ENCODE peak calls at places on chromosomes 2 and 18, in eight cellular contexts. F is stomach, Y is tibial nerve, S is GM20000, B is WERI-Rb-1, Q is RWPE1, G is neural crest cell, Z is A549. U is an unnamed sample.

GRCh38 chr2:219056896-219057708 is 3.6 kb downstream of the IHH start:
- DNase-seq in S (peak), Z (no peak), F (peak), B (peak), G (no peak), Y (no peak), Q (no peak), U (peak)

GRCh38 chr2:88350641-88351601 is 101.6 kb downstream of the FOXI3 start:
- DNase-seq in Q (peak), Y (peak), S (peak), Z (peak), F (peak), G (peak), B (peak), U (peak)

GRCh38 chr2:100011272-100011711 is 131.1 kb downstream of the AFF3 start:
- DNase-seq in F (no peak), Z (no peak), B (no peak), S (no peak), Q (no peak), G (no peak), Y (no peak), U (no peak)

GRCh38 chr18:34772887-34773286 is 62.8 kb downstream of the DTNA start:
- DNase-seq in G (no peak), Y (no peak), S (no peak), B (no peak), Z (no peak), F (no peak), Q (no peak), U (no peak)

GRCh38 chr2:12183032-12183431 is 436.6 kb downstream of the LPIN1 start:
- DNase-seq in Z (no peak), F (no peak), G (no peak), Y (no peak), B (no peak), S (no peak), Q (no peak), U (no peak)

GRCh38 chr2:127217470-127218325 is 2.4 kb downstream of the CYP27C1 start:
- DNase-seq in G (no peak), F (no peak), Z (peak), Q (peak), B (no peak), Y (no peak), S (no peak), U (no peak)

GRCh38 chr2:30040147-30040546 is 106.7 kb upstream of the YPEL5 start:
- DNase-seq in B (no peak), F (no peak), Y (no peak), G (no peak), Q (no peak), S (no peak), Z (no peak), U (no peak)

GRCh38 chr2:152385718-152386117 is 50.7 kb downstream of the FMNL2 start:
- DNase-seq in S (no peak), Q (no peak), Y (no peak), Z (no peak), B (peak), F (no peak), G (no peak), U (no peak)

GRCh38 chr2:18501156-18501555 is 59.3 kb downstream of the RDH14 start:
- DNase-seq in G (no peak), Q (no peak), Y (no peak), Z (no peak), B (no peak), S (no peak), F (no peak), U (no peak)

GRCh38 chr2:16506366-16506765 is 159.3 kb downstream of the CYRIA start:
- DNase-seq in G (no peak), S (no peak), Y (no peak), B (no peak), F (no peak), Z (no peak), Q (no peak), U (no peak)

GRCh38 chr2:16507655-16508054 is 158.0 kb downstream of the CYRIA start:
- DNase-seq in Z (peak), G (no peak), Y (no peak), B (peak), Q (no peak), S (no peak), F (no peak), U (no peak)

GRCh38 chr2:16509042-16509441 is 156.6 kb downstream of the CYRIA start:
- DNase-seq in B (peak), Z (no peak), G (no peak), F (no peak), Q (no peak), S (no peak), Y (no peak), U (no peak)

GRCh38 chr2:16511041-16511440 is 154.6 kb downstream of the CYRIA start:
- DNase-seq in B (no peak), Z (no peak), S (no peak), Q (no peak), Y (no peak), F (no peak), G (no peak), U (no peak)

GRCh38 chr2:16508061-16508851 is 157.4 kb downstream of the CYRIA start:
- DNase-seq in Y (no peak), B (peak), F (peak), S (no peak), G (peak), Q (peak), Z (peak), U (peak)
- TF ChIP-seq CTCF in Y (peak), B (peak), F (peak), S (no peak), G (peak), Q (peak), Z (peak), U (peak)

DNA sequence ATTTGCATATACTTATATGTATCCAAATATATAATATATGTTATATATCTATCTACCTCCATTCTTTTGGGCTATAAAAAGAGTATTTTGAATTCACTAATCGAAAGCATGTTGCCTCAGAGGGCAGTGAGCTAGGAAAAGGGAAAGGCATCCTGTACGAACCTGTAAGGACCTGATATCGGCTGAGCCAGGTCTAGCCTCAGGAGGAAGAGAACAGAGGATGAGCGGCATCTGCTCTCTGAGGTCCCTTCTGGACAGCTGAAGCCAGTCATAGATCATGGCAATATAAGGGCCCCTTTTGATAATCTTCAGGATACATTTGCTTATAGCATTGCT is 166.2 kb upstream of the STK17B start:
- DNase-seq in Z (no peak), Y (no peak), S (no peak), B (no peak), Q (no peak), G (no peak), F (no peak), U (no peak)
- TF ChIP-seq CTCF in Z (no peak), Y (no peak), S (no peak), B (no peak), Q (no peak), G (peak), F (no peak), U (no peak)

GRCh38 chr2:74261204-74261864 is 62.9 kb downstream of the MTHFD2 start:
- DNase-seq in G (no peak), B (peak), Y (no peak), Z (peak), F (peak), S (no peak), Q (peak), U (peak)
- TF ChIP-seq CTCF in G (no peak), B (peak), Y (no peak), Z (peak), F (peak), S (no peak), Q (peak), U (peak)

DNA sequence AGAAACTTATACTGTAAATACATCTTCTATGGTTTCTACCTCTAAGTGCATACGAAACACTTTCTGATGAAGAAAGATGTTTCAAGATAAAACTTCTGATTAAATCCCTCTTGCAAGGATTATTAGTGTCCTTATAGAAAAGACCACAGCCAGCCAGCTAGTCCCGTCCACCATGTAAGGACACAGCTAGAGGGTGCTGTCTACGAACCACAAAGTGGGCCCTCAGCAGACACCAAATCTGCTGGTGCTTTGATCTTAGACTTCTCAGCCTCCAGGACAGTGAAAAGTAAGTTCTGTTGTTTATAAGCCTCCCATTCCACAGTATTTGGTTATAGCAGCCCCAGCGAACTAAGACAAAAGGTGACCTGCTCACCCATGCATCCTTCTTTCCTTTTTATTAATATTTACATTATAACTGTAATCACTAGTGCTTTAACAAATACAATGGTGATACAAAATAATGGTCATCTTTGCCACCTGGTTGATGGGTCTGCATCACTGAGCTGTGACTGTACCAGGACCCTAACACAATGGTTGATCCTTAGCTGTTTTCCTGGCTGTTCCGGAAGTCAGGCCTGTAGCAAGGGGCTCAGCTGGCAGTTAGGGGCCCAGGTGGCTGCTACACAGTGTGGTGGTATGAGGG is 108.4 kb upstream of the SMAD7 start:
- DNase-seq in Y (no peak), Z (peak), B (peak), Q (no peak), F (no peak), G (no peak), S (no peak), U (no peak)
- TF ChIP-seq CTCF in Y (no peak), Z (peak), B (peak), Q (no peak), F (no peak), G (no peak), S (peak), U (no peak)

DNA sequence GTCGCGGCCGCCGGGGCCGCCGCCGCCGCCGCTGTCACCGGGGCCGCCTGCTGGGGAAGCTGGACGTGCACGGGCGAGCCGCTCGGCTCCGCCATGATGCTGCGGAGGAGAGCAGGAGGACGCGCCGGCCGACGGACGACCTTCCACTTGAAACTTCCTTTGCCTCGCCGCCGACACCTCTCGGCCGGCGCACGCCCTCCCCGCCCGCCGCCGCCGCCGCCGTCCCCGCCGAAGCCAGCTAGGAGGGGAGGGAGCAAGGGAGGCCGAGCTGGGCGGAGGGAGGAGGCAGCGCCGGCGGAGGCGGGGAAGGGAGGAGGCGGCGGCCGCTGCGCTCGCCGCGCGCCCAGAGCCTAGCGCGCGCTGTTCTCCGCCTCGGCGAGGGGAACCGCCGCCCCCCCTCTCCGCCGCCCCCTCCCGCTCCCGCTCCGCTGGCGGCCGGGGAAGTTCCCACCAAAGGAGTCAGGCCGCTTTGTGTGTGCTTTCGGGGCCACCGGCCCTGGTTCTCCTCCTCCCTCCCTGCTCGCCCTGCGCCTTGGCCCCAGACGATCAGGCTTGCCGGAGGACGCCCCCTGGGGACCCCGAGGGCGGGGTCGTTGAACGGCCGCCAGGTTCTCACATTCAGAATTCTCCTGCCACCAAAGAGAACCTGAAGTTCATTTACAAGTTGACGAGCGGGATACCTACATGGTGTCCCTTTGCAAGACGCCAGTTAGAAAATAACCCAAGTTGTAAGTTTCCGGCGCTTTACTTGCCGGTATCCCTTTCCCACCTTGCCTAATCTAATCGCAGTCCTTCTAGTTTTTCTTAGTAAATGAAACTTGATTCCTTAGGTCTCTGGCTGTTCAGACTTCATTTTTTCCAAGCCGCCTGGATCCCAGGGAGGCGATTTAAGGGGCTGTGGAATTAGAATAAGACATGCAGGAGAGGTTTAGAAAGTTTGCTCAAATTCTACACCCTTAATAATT is at the start of gene STK39:
- DNase-seq in Y (peak), F (peak), B (peak), G (peak), Z (peak), Q (peak), S (peak), U (peak)
- TF ChIP-seq CTCF in Y (no peak), F (no peak), B (peak), G (peak), Z (peak), Q (no peak), S (no peak), U (no peak)

GRCh38 chr2:105188343-105188742 is 53.2 kb upstream of the GPR45 start:
- DNase-seq in S (no peak), Q (no peak), Z (no peak), G (no peak), B (no peak), Y (no peak), F (no peak), U (no peak)
- TF ChIP-seq CTCF in S (no peak), Q (no peak), Z (no peak), G (no peak), B (no peak), Y (no peak), F (no peak), U (no peak)

GRCh38 chr2:64996914-64997313 is 7.7 kb downstream of the SLC1A4 start:
- DNase-seq in S (no peak), G (no peak), Y (no peak), Q (no peak), Z (peak), B (peak), F (no peak), U (no peak)
- TF ChIP-seq CTCF in S (no peak), G (no peak), Y (no peak), Q (no peak), Z (no peak), B (peak), F (no peak), U (no peak)

DNA sequence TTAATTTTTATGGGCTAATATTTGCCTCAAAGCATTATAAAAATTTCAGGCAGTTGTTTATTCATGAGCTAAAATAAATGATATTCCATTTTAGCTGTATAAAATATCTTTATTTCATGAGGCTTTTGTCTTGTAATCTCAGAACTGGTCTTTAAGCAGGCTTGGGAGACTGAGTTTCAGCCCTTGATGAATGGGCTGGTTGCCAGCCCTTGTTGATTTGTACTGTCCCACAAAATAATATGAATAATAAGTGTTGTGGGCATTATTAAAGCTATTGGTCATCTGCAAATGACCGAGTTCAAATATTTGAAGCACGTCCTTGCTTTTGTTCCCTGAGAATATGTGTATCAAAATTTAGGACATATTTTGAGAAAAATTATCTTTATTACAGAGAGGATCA is 18.2 kb downstream of the INPP1 start:
- DNase-seq in G (no peak), F (no peak), S (no peak), Y (no peak), Q (no peak), B (no peak), Z (no peak), U (no peak)
- TF ChIP-seq CTCF in G (no peak), F (no peak), S (no peak), Y (no peak), Q (no peak), B (no peak), Z (no peak), U (no peak)

U was measured in nephron progenitor cell.